ENCODE peak calls at places on chromosomes 11 and 22, in seven cellular contexts. F, X, M, Z, U, Q and Y are unnamed samples. For H3K4me1, the result is how much of the 10 kb centered on the place peaks cover.

GRCh38 chr11:66684635-66685034 is 6.9 kb upstream of the RBM4B start:
- DNase-seq in U (no peak), X (no peak), Z (no peak), F (no peak), M (no peak), Q (no peak), Y (no peak)

GRCh38 chr11:134642206-134642605 is 230.2 kb upstream of the B3GAT1 start:
- DNase-seq in U (no peak), F (no peak), M (no peak), Z (no peak), X (no peak), Q (no peak), Y (no peak)

GRCh38 chr11:40384991-40385390 is 1074.5 kb downstream of the LRRC4C start:
- DNase-seq in Q (no peak), F (no peak), X (no peak), U (no peak), M (no peak), Z (peak), Y (no peak)

GRCh38 chr11:67120881-67121710 is 2.0 kb downstream of the KDM2A start:
- DNase-seq in F (no peak), M (no peak), Q (no peak), U (peak), X (no peak), Z (peak), Y (peak)

GRCh38 chr22:37326726-37327125 is 44.4 kb downstream of the CYTH4 start:
- DNase-seq in Q (no peak), Z (no peak), U (no peak), M (no peak), X (no peak), F (no peak), Y (no peak)

GRCh38 chr11:10125522-10126133 is 168.4 kb downstream of the SBF2 start:
- DNase-seq in X (no peak), F (no peak), Z (no peak), U (no peak), M (no peak), Q (no peak), Y (no peak)

GRCh38 chr11:77523712-77524111 is 49.8 kb upstream of the PAK1 start:
- DNase-seq in Q (no peak), F (no peak), X (no peak), M (no peak), U (no peak), Z (no peak), Y (no peak)

GRCh38 chr11:103894034-103894433 is 142.4 kb upstream of the DDI1 start:
- DNase-seq in M (no peak), Z (no peak), Q (no peak), U (no peak), F (no peak), X (no peak), Y (no peak)

GRCh38 chr11:2463766-2464277 is 19.0 kb downstream of the KCNQ1 start:
- DNase-seq in U (peak), F (no peak), X (no peak), M (no peak), Q (no peak), Z (no peak), Y (peak)

GRCh38 chr11:17921620-17922473 is 91.0 kb downstream of the SERGEF start:
- DNase-seq in Z (peak), Q (no peak), M (no peak), F (no peak), X (peak), U (no peak), Y (peak)

GRCh38 chr11:122267602-122268001 is 151.6 kb upstream of the BLID start:
- DNase-seq in Z (peak), X (no peak), U (no peak), F (no peak), M (no peak), Q (no peak), Y (no peak)

GRCh38 chr11:68053117-68053516 is 14.3 kb downstream of the TCIRG1 start:
- DNase-seq in U (no peak), M (no peak), Q (no peak), F (no peak), X (no peak), Z (peak), Y (no peak)

GRCh38 chr22:49247194-49247924 is 580.3 kb downstream of the BRD1 start:
- DNase-seq in X (no peak), M (no peak), F (no peak), Z (no peak), U (no peak), Q (no peak), Y (peak)

GRCh38 chr22:45454260-45454659 is 40.8 kb downstream of the RIBC2 start:
- DNase-seq in M (no peak), Z (no peak), F (no peak), X (peak), U (no peak), Q (no peak), Y (no peak)

GRCh38 chr11:133896642-133897330 is 51.5 kb upstream of the SPATA19 start:
- DNase-seq in U (no peak), F (no peak), X (no peak), M (no peak), Z (no peak), Q (no peak), Y (no peak)

GRCh38 chr11:1778141-1778911 is 14.6 kb upstream of the CTSD start:
- DNase-seq in M (no peak), U (no peak), F (no peak), X (no peak), Q (no peak), Z (no peak), Y (no peak)

GRCh38 chr22:37749831-37750595 is 53.2 kb downstream of the TRIOBP start:
- DNase-seq in Q (no peak), U (no peak), M (no peak), F (no peak), X (no peak), Z (peak), Y (no peak)

GRCh38 chr22:47148956-47149748 is 386.7 kb downstream of the TBC1D22A start:
- DNase-seq in X (no peak), Q (no peak), M (no peak), U (no peak), Z (no peak), F (no peak), Y (no peak)

GRCh38 chr11:98601181-98601773 is 419.5 kb upstream of the CNTN5 start:
- DNase-seq in F (no peak), Q (no peak), M (no peak), X (no peak), U (no peak), Z (no peak), Y (no peak)

GRCh38 chr11:75338516-75339218 is 12.8 kb downstream of the ARRB1 start:
- DNase-seq in X (no peak), M (no peak), U (peak), Q (no peak), F (no peak), Z (peak), Y (no peak)

GRCh38 chr11:47551086-47551485 is 1.8 kb downstream of the CELF1 start:
- DNase-seq in F (no peak), Q (peak), X (no peak), U (no peak), M (peak), Z (peak), Y (no peak)

GRCh38 chr22:48974443-48975251 is 853.0 kb downstream of the BRD1 start:
- DNase-seq in M (peak), Z (no peak), Q (no peak), X (no peak), U (no peak), F (peak), Y (no peak)

GRCh38 chr11:132556316-132556715 is 976.0 kb downstream of the OPCML start:
- DNase-seq in Z (no peak), M (no peak), F (no peak), U (no peak), X (no peak), Q (no peak), Y (no peak)

GRCh38 chr11:85759915-85760314 is 51.0 kb downstream of the SYTL2 start:
- DNase-seq in U (no peak), F (no peak), X (no peak), M (no peak), Z (peak), Q (no peak), Y (no peak)

GRCh38 chr11:128470081-128470480 is 117.3 kb downstream of the ETS1 start:
- DNase-seq in X (no peak), Z (no peak), Q (no peak), F (peak), M (no peak), U (no peak), Y (no peak)

GRCh38 chr11:128471138-128471661 is 116.2 kb downstream of the ETS1 start:
- DNase-seq in Q (no peak), F (peak), U (no peak), X (no peak), Z (no peak), M (no peak), Y (no peak)

GRCh38 chr11:128473631-128474030 is 113.7 kb downstream of the ETS1 start:
- DNase-seq in Q (no peak), X (no peak), U (no peak), M (no peak), Z (no peak), F (no peak), Y (no peak)

GRCh38 chr11:128474036-128474874 is 113.1 kb downstream of the ETS1 start:
- DNase-seq in U (no peak), M (peak), F (no peak), Z (no peak), X (no peak), Q (no peak), Y (no peak)

GRCh38 chr11:128472128-128473110 is 114.9 kb downstream of the ETS1 start:
- DNase-seq in X (no peak), F (peak), Q (no peak), Z (peak), U (no peak), M (no peak), Y (no peak)
- H3K4me3 ChIP-seq in X (no peak), F (peak), Q (no peak), Z (no peak), U (no peak), M (no peak), Y (no peak)

DNA sequence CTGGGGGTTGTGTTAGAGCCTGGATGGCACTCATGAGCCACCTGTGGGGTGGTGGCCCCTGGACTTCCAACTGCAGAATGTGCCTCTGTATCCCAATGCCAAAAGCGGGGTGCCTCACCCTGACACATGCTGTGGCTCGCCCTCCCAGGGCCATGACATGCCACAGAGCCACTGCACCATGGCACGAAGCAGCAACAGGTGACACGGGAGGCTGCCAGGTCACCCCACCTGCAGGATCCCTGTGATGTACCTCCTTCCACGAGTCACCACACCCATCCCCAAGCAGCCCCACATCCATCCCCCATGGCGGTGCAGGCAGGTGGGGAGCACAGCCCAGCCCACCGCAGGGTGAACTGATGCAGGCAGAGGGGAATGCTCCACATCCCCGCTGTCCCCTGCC is 14.8 kb downstream of the NECTIN1 start:
- DNase-seq in Q (no peak), M (no peak), F (no peak), U (no peak), Z (no peak), X (no peak), Y (no peak)
- H3K4me1 ChIP-seq in Q (under half), M (half or more), F (under half), U (under half), Z (half or more), X (under half), Y (under half)

DNA sequence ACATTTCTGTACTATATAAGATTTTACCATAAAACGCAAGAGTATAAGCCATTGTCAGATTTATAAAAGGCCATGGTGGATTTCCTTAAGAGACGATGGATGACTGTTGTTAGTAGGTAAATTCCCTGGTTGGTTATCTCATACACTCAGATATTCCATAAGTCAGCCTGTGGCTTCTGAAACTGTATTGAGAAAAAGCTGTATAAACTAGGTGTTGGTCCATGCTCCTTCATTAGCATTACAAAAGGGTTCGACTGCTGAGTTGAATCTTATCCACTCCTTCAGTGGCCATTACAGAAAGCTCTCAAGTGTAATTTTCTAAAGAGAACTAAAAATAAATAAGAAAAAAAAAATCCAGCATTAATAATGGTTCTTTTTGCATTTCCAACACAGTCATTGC is 5.3 kb downstream of the GRAP2 start:
- DNase-seq in U (no peak), F (no peak), M (peak), X (no peak), Z (no peak), Q (peak), Y (no peak)
- H3K4me3 ChIP-seq in U (no peak), F (peak), M (no peak), X (no peak), Z (no peak), Q (no peak), Y (no peak)

GRCh38 chr22:26587991-26588613 is 1.8 kb downstream of the TPST2 start:
- DNase-seq in U (no peak), Z (no peak), M (no peak), Q (no peak), X (no peak), F (no peak), Y (no peak)

GRCh38 chr22:26588749-26589366 is 1.1 kb downstream of the TPST2 start:
- DNase-seq in Z (no peak), Q (no peak), F (no peak), U (no peak), X (no peak), M (no peak), Y (no peak)

GRCh38 chr22:26590525-26590858 is 560 bp upstream of the TPST2 start:
- DNase-seq in Q (no peak), F (no peak), U (no peak), X (no peak), Z (no peak), M (no peak), Y (no peak)

GRCh38 chr22:26589367-26589844 is 526 bp downstream of the TPST2 start:
- DNase-seq in X (no peak), F (peak), M (peak), Z (peak), U (peak), Q (peak), Y (no peak)

GRCh38 chr22:26589845-26590524 is at the start of gene TPST2:
- DNase-seq in F (peak), U (peak), M (peak), Q (peak), Z (peak), X (peak), Y (peak)
- H3K4me1 ChIP-seq in F (half or more), U (under half), M (under half), Q (under half), Z (under half), X (under half), Y (under half)

GRCh38 chr11:64802370-64803162 is 448 bp downstream of the MAP4K2 start:
- DNase-seq in F (no peak), Z (peak), X (no peak), Q (no peak), M (no peak), U (no peak), Y (no peak)

GRCh38 chr11:64803163-64803845 is at the start of gene MAP4K2:
- DNase-seq in Z (peak), F (peak), Q (peak), M (peak), X (peak), U (peak), Y (peak)

GRCh38 chr11:64805481-64805880 is 2.5 kb upstream of the MAP4K2 start:
- DNase-seq in F (no peak), Z (no peak), U (no peak), Q (no peak), M (no peak), X (no peak), Y (no peak)

GRCh38 chr11:64803846-64804345 is 882 bp upstream of the MAP4K2 start:
- DNase-seq in U (no peak), Q (no peak), M (peak), X (no peak), F (no peak), Z (no peak), Y (no peak)

GRCh38 chr11:64804346-64805210 is 1.6 kb upstream of the MAP4K2 start:
- DNase-seq in F (no peak), Z (peak), U (no peak), Q (no peak), M (peak), X (no peak), Y (no peak)
- H3K4me3 ChIP-seq in F (no peak), Z (peak), U (peak), Q (no peak), M (no peak), X (no peak), Y (peak)

GRCh38 chr22:26646158-26646557 is 11.2 kb upstream of the MIAT start:
- DNase-seq in F (no peak), X (no peak), U (no peak), Z (no peak), M (no peak), Q (no peak), Y (no peak)
- H3K4me1 ChIP-seq in F (half or more), X (under half), U (under half), Z (under half), M (half or more), Q (under half), Y (under half)